ENCODE peak calls at places on chromosomes 6 and 20, in four cellular contexts. M is NCI-H510A; I is WTC11; Q is stimulated activated CD4-positive, alpha-beta T cell treated with anti-CD3 and anti-CD28 coated beads, Interleukin-15, amount 100 ng/mL, for 48 hours. N is an unnamed sample.

GRCh38 chr6:2496291-2496690 is 250.9 kb upstream of the GMDS start:
- DNase-seq in I (no peak), M (no peak), Q (no peak), N (no peak)

GRCh38 chr6:166849762-166850181 is 106.6 kb downstream of the RNASET2 start:
- DNase-seq in Q (no peak), I (no peak), M (no peak), N (no peak)

GRCh38 chr6:117976030-117976651 is 69.1 kb downstream of the SLC35F1 start:
- DNase-seq in I (no peak), Q (no peak), M (peak), N (no peak)

GRCh38 chr6:21033575-21034026 is 499.3 kb downstream of the CDKAL1 start:
- DNase-seq in I (no peak), Q (no peak), M (no peak), N (no peak)

GRCh38 chr20:35871311-35871771 is 83.0 kb downstream of the SCAND1 start:
- DNase-seq in Q (no peak), I (no peak), M (no peak), N (no peak)

GRCh38 chr6:62803094-62803493 is 408.2 kb upstream of the FKBP1C start:
- DNase-seq in M (no peak), Q (no peak), I (peak), N (no peak)

GRCh38 chr6:40466986-40467584 is 120.1 kb downstream of the LRFN2 start:
- DNase-seq in Q (no peak), M (no peak), I (no peak), N (no peak)

GRCh38 chr6:167426620-167427019 is 101.7 kb downstream of the TTLL2 start:
- DNase-seq in Q (no peak), I (no peak), M (no peak), N (no peak)

GRCh38 chr20:6866741-6867140 is 99.3 kb downstream of the BMP2 start:
- DNase-seq in M (no peak), I (no peak), Q (no peak), N (no peak)

GRCh38 chr6:7998103-7998725 is 66.0 kb downstream of the BLOC1S5 start:
- DNase-seq in I (no peak), M (no peak), Q (no peak), N (no peak)

GRCh38 chr6:91020741-91021140 is 433.9 kb upstream of the MAP3K7 start:
- DNase-seq in I (no peak), Q (no peak), M (no peak), N (no peak)

GRCh38 chr6:47403801-47404200 is 73.8 kb upstream of the CD2AP start:
- DNase-seq in Q (no peak), I (no peak), M (no peak), N (no peak)

GRCh38 chr6:11043552-11043960 is 549 bp downstream of the ELOVL2 start:
- DNase-seq in I (peak), Q (no peak), M (no peak), N (no peak)

GRCh38 chr20:41413169-41413568 is 46.6 kb upstream of the EMILIN3 start:
- DNase-seq in I (no peak), M (no peak), Q (no peak), N (no peak)

GRCh38 chr20:61742097-61742805 is 323.4 kb downstream of the TAF4 start:
- DNase-seq in Q (no peak), I (no peak), M (no peak), N (no peak)

GRCh38 chr6:105804436-105804835 is 281.7 kb upstream of the PRDM1 start:
- DNase-seq in I (no peak), M (no peak), Q (no peak), N (no peak)

GRCh38 chr20:59063358-59064213 is 21.0 kb upstream of the PRELID3B start:
- DNase-seq in Q (no peak), M (no peak), I (no peak), N (peak)

GRCh38 chr6:18324708-18325047 is 60.3 kb upstream of the DEK start:
- DNase-seq in I (no peak), Q (no peak), M (no peak), N (no peak)

GRCh38 chr20:1020614-1021013 is 18.5 kb upstream of the RSPO4 start:
- DNase-seq in I (no peak), Q (no peak), M (no peak), N (no peak)

GRCh38 chr20:63544958-63545516 is 2.5 kb downstream of the SRMS start:
- DNase-seq in Q (no peak), M (no peak), I (no peak), N (no peak)

GRCh38 chr6:155436981-155437749 is 18.5 kb downstream of the NOX3 start:
- DNase-seq in M (no peak), Q (no peak), I (no peak), N (no peak)

GRCh38 chr6:835476-836160 is 142.7 kb upstream of the EXOC2 start:
- DNase-seq in I (no peak), M (no peak), Q (no peak), N (no peak)

GRCh38 chr6:62612526-62612925 is 326.5 kb upstream of the KHDRBS2 start:
- DNase-seq in M (no peak), Q (no peak), I (no peak), N (no peak)

GRCh38 chr20:1373614-1374013 is 19.2 kb downstream of the FKBP1A start:
- DNase-seq in I (no peak), M (no peak), Q (no peak), N (no peak)

GRCh38 chr20:59903631-59904030 is 29.8 kb downstream of the SYCP2 start:
- DNase-seq in Q (no peak), I (no peak), M (no peak), N (no peak)

GRCh38 chr6:128538763-128539162 is 18.4 kb upstream of the PTPRK start:
- DNase-seq in M (no peak), I (no peak), Q (no peak), N (no peak)

GRCh38 chr6:303263-303662 is 11.0 kb downstream of the DUSP22 start:
- DNase-seq in Q (no peak), I (no peak), M (no peak), N (no peak)

GRCh38 chr6:137309078-137309762 is 90.0 kb upstream of the IFNGR1 start:
- DNase-seq in M (peak), I (peak), Q (no peak), N (no peak)

GRCh38 chr20:34549291-34549928 is 9.1 kb upstream of the MAP1LC3A start:
- DNase-seq in Q (no peak), M (peak), I (peak), N (no peak)

GRCh38 chr6:149065658-149066556 is 251.6 kb upstream of the TAB2 start:
- DNase-seq in Q (no peak), I (no peak), M (no peak), N (no peak)

GRCh38 chr20:10578607-10579006 is 95.2 kb downstream of the JAG1 start:
- DNase-seq in I (no peak), M (no peak), Q (no peak), N (peak)

GRCh38 chr6:9138856-9139426 is 703.6 kb upstream of the SLC35B3 start:
- DNase-seq in M (no peak), Q (no peak), I (no peak), N (no peak)

GRCh38 chr20:5652626-5653573 is 97.3 kb upstream of the SHLD1 start:
- DNase-seq in I (no peak), Q (no peak), M (no peak), N (no peak)

GRCh38 chr6:136113736-136114173 is 136.4 kb downstream of the MTFR2 start:
- DNase-seq in Q (no peak), M (peak), I (peak), N (no peak)

GRCh38 chr6:40369891-40370290 is 217.3 kb downstream of the LRFN2 start:
- DNase-seq in I (no peak), M (no peak), Q (no peak), N (no peak)

GRCh38 chr20:57387463-57387862 is 3.7 kb upstream of the RBM38 start:
- DNase-seq in Q (no peak), I (no peak), M (no peak), N (no peak)

GRCh38 chr6:16400248-16400760 is 161.9 kb downstream of the GMPR start:
- DNase-seq in Q (no peak), M (no peak), I (no peak), N (no peak)

GRCh38 chr20:32509639-32510066 is 75.5 kb downstream of the NOL4L start:
- DNase-seq in Q (peak), I (no peak), M (no peak), N (no peak)